ENCODE peak calls at places on chromosomes 5 and 9, in five cellular contexts. W, V, O, T and J are unnamed samples.
A peak's percentile ranks its signal among the peaks of the same experiment; 100 is the strongest.

GRCh38 chr9:19119801-19120440 is 7.4 kb downstream of the PLIN2 start:
- DNase-seq in W (no peak), V (no peak), O (no peak), T (no peak), J (no peak)

GRCh38 chr5:33401482-33402390 is 39.0 kb upstream of the TARS1 start:
- DNase-seq in W (no peak), V (no peak), O (no peak), T (no peak), J (peak; percentile 29)

GRCh38 chr9:130366888-130367550 is 77.7 kb upstream of the ASS1 start:
- DNase-seq in W (no peak), V (no peak), O (no peak), T (no peak), J (no peak)

GRCh38 chr9:69758001-69758730 is 1.6 kb downstream of the PTAR1 start:
- DNase-seq in W (no peak), V (no peak), O (no peak), T (no peak), J (no peak)

GRCh38 chr9:107586493-107586892 is 96.9 kb upstream of the KLF4 start:
- DNase-seq in W (no peak), V (no peak), O (no peak), T (no peak), J (no peak)

GRCh38 chr9:84955155-84955554 is 285.6 kb downstream of the NTRK2 start:
- DNase-seq in W (no peak), V (no peak), O (no peak), T (no peak), J (no peak)

GRCh38 chr5:20618353-20618752 is 630.4 kb upstream of the CDH18 start:
- DNase-seq in W (no peak), V (no peak), O (no peak), T (no peak), J (no peak)

GRCh38 chr5:177134653-177135225 is 1.2 kb downstream of the NSD1 start:
- DNase-seq in W (no peak), V (no peak), O (no peak), T (no peak), J (no peak)

GRCh38 chr9:110729628-110730027 is 61.0 kb downstream of the MUSK start:
- DNase-seq in W (no peak), V (no peak), O (no peak), T (no peak), J (no peak)

GRCh38 chr5:141392429-141393198 is at the start of gene PCDHGA8:
- DNase-seq in W (no peak), V (no peak), O (no peak), T (no peak), J (peak; percentile 27)

GRCh38 chr9:36866840-36867239 is 167.2 kb downstream of the PAX5 start:
- DNase-seq in W (no peak), V (no peak), O (peak; percentile 18), T (no peak), J (peak; percentile 17)

GRCh38 chr5:125560476-125561225 is 814.2 kb upstream of the ZNF608 start:
- DNase-seq in W (no peak), V (no peak), O (no peak), T (no peak), J (no peak)

GRCh38 chr5:151078490-151079262 is 2.2 kb downstream of the TNIP1 start:
- DNase-seq in W (no peak), V (no peak), O (no peak), T (no peak), J (no peak)

DNA sequence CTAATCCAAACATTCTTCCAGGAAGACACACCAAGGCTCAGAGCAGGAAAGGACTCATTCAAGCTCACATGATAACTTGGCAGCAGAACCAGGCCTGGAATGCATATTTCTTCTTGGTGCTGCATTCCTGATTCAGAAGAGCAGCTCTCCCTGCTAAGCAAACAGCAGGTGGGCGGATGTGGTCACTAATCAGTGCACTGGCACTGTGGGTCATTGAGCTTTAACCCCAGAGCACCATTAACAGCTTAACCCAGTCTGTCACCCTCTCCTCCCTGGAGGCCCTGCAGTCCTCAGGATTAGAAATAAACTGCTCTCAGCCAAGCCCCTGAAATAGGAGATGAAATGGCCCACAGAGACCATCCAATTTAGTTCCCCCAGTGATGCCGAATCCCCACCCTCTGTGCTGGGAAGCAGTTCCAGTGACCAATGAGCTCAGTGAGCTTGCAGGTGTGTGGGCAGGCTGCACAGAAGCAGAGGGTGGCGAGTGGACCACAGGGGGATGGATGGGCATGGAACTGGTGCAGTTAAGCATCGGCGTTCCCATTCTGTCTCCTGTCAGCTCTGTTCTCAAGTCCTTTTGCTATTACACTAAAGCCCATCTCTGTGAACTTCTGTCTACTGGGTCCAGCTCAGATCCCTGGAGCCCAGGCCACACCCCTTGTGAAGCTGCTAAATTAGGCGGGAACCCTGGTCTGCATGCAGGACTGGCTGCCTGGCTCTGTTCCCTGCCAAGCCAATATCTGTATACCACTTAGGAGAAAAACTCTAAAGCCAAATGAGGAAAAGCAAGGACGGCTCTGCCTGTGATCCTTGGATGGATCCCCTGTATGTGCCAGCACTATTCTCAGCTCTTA is 16.6 kb upstream of the MEGF9 start:
- DNase-seq in W (no peak), V (no peak), O (peak; percentile 91), T (no peak), J (no peak)
- TF ChIP-seq ESRRA in W (no peak), V (no peak), O (peak; percentile 45), T (no peak), J (no peak)

DNA sequence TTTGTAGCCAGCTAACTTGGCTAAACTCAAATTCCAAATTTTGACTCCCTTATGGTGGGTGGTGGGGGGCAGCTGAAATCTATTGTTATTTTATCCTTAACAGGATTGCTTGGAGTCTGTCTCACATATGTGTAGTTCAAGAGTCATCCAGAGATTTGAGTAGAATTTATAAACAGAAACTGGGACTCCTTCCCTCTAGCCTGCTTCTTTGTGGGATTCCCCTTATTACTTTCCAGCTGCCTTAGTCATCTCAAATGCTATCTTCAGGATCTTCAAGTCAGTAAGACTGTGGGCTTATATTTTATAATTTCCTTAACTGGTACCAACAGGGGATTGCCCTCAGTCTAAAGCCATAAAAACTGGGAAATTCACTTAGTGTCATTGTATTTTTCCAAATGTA is 55.5 kb downstream of the NNT start:
- DNase-seq in W (no peak), V (no peak), O (no peak), T (no peak), J (no peak)
- TF ChIP-seq MAX in W (no peak), V (no peak), O (no peak), T (no peak), J (no peak)

GRCh38 chr5:180618830-180619562 is 27.7 kb upstream of the SCGB3A1 start:
- DNase-seq in W (peak; percentile 76), V (no peak), O (no peak), T (no peak), J (peak; percentile 83)
- TF ChIP-seq ESRRA in W (no peak), V (no peak), O (no peak), T (no peak), J (no peak)

DNA sequence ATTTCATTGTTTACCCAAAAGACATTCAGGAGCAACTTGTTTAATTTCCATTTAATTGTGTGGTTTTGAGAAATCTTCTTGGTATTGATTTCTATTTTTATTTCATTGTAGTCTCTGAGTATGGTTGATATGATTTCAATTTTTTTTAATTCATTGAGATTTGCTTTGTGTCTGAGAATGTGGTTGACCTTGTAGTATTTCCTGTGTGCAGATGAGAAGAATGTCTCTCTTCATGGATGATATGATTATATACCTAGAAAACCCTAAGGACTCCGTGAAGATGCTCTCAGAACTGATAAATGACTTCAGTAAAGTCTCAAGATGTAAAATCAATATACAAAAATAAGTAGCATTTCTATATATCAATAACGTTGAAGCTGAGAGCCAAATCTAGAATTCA is 202.4 kb upstream of the CDH9 start:
- DNase-seq in W (no peak), V (no peak), O (no peak), T (no peak), J (no peak)
- TF ChIP-seq MAX in W (no peak), V (no peak), O (no peak), T (no peak), J (no peak)

DNA sequence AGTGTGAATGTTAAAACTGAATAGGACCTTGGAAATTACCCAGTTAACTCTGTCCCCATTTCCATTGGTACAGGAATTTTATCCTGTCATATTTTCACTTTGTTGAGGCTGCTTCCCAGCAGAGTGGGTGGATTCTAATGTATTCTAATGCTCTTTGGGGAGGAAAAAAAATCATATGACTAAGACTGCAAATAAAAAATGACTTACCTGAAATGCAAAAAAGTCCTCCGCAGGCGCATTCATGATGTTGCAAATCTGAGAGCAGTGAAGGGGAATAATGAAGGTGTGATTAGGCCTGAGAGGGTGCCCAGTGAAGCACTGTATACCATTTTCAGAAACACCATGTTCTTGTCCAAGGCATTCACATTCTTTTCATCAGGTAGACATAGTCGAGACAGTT is 41.2 kb downstream of the PDE6A start:
- DNase-seq in W (no peak), V (no peak), O (no peak), T (no peak), J (no peak)
- TF ChIP-seq ESRRA in W (no peak), V (no peak), O (no peak), T (no peak), J (no peak)

GRCh38 chr9:129109952-129110739 is 447 bp downstream of the CRAT start:
- DNase-seq in W (no peak), V (no peak), O (peak; percentile 18), T (no peak), J (peak; percentile 40)
- TF ChIP-seq MAX in W (no peak), V (peak; percentile 14), O (peak; percentile 30), T (no peak), J (no peak)

GRCh38 chr5:68557162-68557936 is 341.8 kb downstream of the PIK3R1 start:
- DNase-seq in W (no peak), V (no peak), O (no peak), T (no peak), J (no peak)

GRCh38 chr5:68565427-68565826 is 349.9 kb downstream of the PIK3R1 start:
- DNase-seq in W (no peak), V (no peak), O (no peak), T (peak; percentile 55), J (no peak)

DNA sequence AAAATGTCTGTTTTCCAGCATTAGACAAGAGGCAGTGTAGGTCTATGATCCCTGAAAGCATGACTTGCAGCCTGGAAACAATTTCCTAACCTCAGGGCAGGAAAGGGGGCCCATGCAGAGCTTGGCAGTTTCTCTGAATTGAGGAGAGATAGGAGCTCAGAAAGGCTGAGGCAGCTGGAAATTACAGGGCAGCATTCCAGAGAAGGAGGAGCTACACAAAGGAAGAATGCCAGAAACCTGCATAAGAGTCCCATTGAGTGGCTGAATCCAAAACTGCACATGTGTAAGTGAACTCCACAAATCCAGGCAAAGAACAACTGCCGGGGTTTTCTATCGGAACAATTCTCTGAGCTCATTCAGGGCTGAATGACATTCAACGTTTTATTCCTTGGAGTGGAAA is 346.8 kb downstream of the PIK3R1 start:
- DNase-seq in W (no peak), V (no peak), O (no peak), T (no peak), J (no peak)
- TF ChIP-seq ESRRA in W (no peak), V (no peak), O (no peak), T (no peak), J (no peak)